ENCODE peak calls at places on chromosome 22, in ten cellular contexts. W is mammary epithelial cell; S is CD8-positive, alpha-beta T cell; A is psoas muscle; H is pancreas; F is Panc1; Q is adrenal gland; P is heart left ventricle; X is GM23338; R is body of pancreas. M is an unnamed sample. For H3K4me1, the result is how much of the 10 kb centered on the place peaks cover.

GRCh38 chr22:29734853-29735252 is 15.1 kb downstream of the CABP7 start:
- DNase-seq in F (no peak), A (no peak), Q (no peak), S (no peak), W (no peak), X (peak), H (no peak), P (no peak), R (no peak), M (no peak)

GRCh38 chr22:43288807-43289417 is 54.3 kb downstream of the SCUBE1 start:
- DNase-seq in A (no peak), S (no peak), P (no peak), Q (no peak), W (no peak), R (no peak), X (no peak), H (no peak), F (no peak), M (no peak)

GRCh38 chr22:50699754-50700386 is 27.2 kb downstream of the SHANK3 start:
- DNase-seq in Q (no peak), F (no peak), R (no peak), H (no peak), W (no peak), P (no peak), A (peak), X (peak), S (no peak), M (peak)

GRCh38 chr22:19974935-19975706 is 33.5 kb upstream of the TXNRD2 start:
- DNase-seq in H (no peak), S (no peak), P (no peak), R (no peak), F (no peak), A (no peak), W (no peak), X (peak), Q (no peak), M (no peak)

GRCh38 chr22:46798366-46799057 is 36.1 kb downstream of the TBC1D22A start:
- DNase-seq in F (peak), H (peak), A (peak), R (peak), P (peak), S (peak), X (peak), Q (peak), W (peak), M (peak)

GRCh38 chr22:31212783-31213626 is 907 bp downstream of the LIMK2 start:
- DNase-seq in H (no peak), W (no peak), P (no peak), X (peak), R (no peak), A (no peak), Q (no peak), S (no peak), F (no peak), M (no peak)

GRCh38 chr22:33111491-33111890 is 53.3 kb upstream of the SYN3 start:
- DNase-seq in H (no peak), Q (no peak), A (no peak), S (no peak), W (no peak), X (peak), R (no peak), P (no peak), F (no peak), M (no peak)

GRCh38 chr22:26573026-26573662 is 16.8 kb downstream of the TPST2 start:
- DNase-seq in F (no peak), W (no peak), H (no peak), A (peak), P (peak), Q (peak), R (no peak), S (no peak), X (no peak), M (peak)

GRCh38 chr22:20422965-20423635 is 14.5 kb downstream of the SCARF2 start:
- DNase-seq in A (peak), H (peak), R (peak), F (no peak), Q (peak), X (no peak), W (no peak), P (peak), S (no peak), M (peak)

GRCh38 chr22:43090130-43090789 is 1.1 kb upstream of the TTLL1 start:
- DNase-seq in F (peak), H (peak), S (no peak), Q (peak), X (no peak), R (peak), A (no peak), W (peak), P (peak), M (no peak)

GRCh38 chr22:23913306-23913660 is 19.1 kb downstream of the MIF start:
- DNase-seq in P (no peak), H (no peak), W (no peak), R (no peak), Q (no peak), S (no peak), X (no peak), A (no peak), F (no peak), M (no peak)

GRCh38 chr22:43228330-43228729 is 41.4 kb upstream of the TTLL12 start:
- DNase-seq in W (no peak), Q (peak), S (no peak), P (no peak), A (no peak), H (no peak), F (no peak), X (peak), R (no peak), M (no peak)

GRCh38 chr22:31575190-31575589 is 78.9 kb downstream of the SFI1 start:
- DNase-seq in R (no peak), A (no peak), W (no peak), H (no peak), X (no peak), S (no peak), Q (no peak), F (no peak), P (no peak), M (no peak)

GRCh38 chr22:46451741-46452140 is 85.7 kb downstream of the CELSR1 start:
- DNase-seq in W (no peak), S (no peak), H (no peak), A (no peak), R (no peak), F (no peak), P (no peak), Q (no peak), X (no peak), M (no peak)

GRCh38 chr22:45302047-45302446 is 7.7 kb upstream of the FAM118A start:
- DNase-seq in Q (no peak), X (no peak), S (no peak), H (no peak), A (no peak), W (peak), P (no peak), R (no peak), F (no peak), M (no peak)

GRCh38 chr22:29145321-29146072 is 60.2 kb upstream of the EMID1 start:
- DNase-seq in F (no peak), X (no peak), R (no peak), W (no peak), H (no peak), A (peak), S (no peak), P (no peak), Q (peak), M (no peak)

GRCh38 chr22:11066458-11067285 is 4461.3 kb upstream of the OR11H1 start:
- DNase-seq in P (no peak), Q (no peak), W (no peak), H (no peak), S (no peak), A (peak), X (no peak), F (no peak), R (no peak), M (peak)

GRCh38 chr22:35212020-35212419 is 45.3 kb upstream of the HMGXB4 start:
- DNase-seq in P (no peak), Q (no peak), R (peak), S (no peak), A (no peak), H (peak), W (peak), X (no peak), F (no peak), M (no peak)

GRCh38 chr22:38397189-38398097 is 57.6 kb downstream of the KCNJ4 start:
- DNase-seq in Q (peak), F (no peak), A (no peak), W (peak), P (peak), H (peak), S (no peak), X (peak), R (peak), M (no peak)

GRCh38 chr22:49838771-49839717 is 11.4 kb upstream of the BRD1 start:
- DNase-seq in W (peak), Q (no peak), S (peak), R (no peak), A (peak), P (no peak), H (no peak), X (peak), F (no peak), M (no peak)

GRCh38 chr22:19607198-19608113 is 83.2 kb upstream of the CLDN5 start:
- DNase-seq in S (no peak), W (peak), F (no peak), P (peak), A (peak), H (peak), Q (no peak), X (peak), R (peak), M (peak)

GRCh38 chr22:43884600-43885318 is 7.1 kb downstream of the PNPLA5 start:
- DNase-seq in A (peak), F (peak), S (no peak), R (peak), H (no peak), Q (peak), P (peak), X (peak), W (peak), M (peak)

GRCh38 chr22:30340911-30341685 is 14.4 kb upstream of the TBC1D10A start:
- DNase-seq in F (no peak), H (peak), W (no peak), P (peak), Q (peak), R (peak), X (no peak), S (no peak), A (peak), M (no peak)

GRCh38 chr22:50014053-50014501 is 1.5 kb upstream of the IL17REL start:
- DNase-seq in F (no peak), A (no peak), X (no peak), Q (no peak), W (no peak), R (no peak), S (no peak), H (no peak), P (no peak), M (no peak)

GRCh38 chr22:19841641-19842385 is 12.9 kb downstream of the GNB1L start:
- DNase-seq in A (no peak), P (no peak), Q (no peak), R (no peak), W (no peak), F (no peak), X (no peak), H (no peak), S (no peak), M (peak)

GRCh38 chr22:37930270-37930951 is 23.0 kb downstream of the C22orf23 start:
- DNase-seq in Q (peak), R (peak), S (no peak), X (peak), P (no peak), H (peak), A (no peak), W (no peak), F (no peak), M (no peak)

GRCh38 chr22:43270314-43270908 is 72.8 kb downstream of the SCUBE1 start:
- DNase-seq in R (no peak), F (no peak), Q (no peak), P (no peak), W (no peak), X (peak), A (no peak), H (no peak), S (no peak), M (no peak)

GRCh38 chr22:17910561-17911311 is 113.6 kb downstream of the MICAL3 start:
- DNase-seq in R (peak), P (peak), X (peak), Q (peak), W (peak), H (peak), S (no peak), A (peak), F (peak), M (no peak)

DNA sequence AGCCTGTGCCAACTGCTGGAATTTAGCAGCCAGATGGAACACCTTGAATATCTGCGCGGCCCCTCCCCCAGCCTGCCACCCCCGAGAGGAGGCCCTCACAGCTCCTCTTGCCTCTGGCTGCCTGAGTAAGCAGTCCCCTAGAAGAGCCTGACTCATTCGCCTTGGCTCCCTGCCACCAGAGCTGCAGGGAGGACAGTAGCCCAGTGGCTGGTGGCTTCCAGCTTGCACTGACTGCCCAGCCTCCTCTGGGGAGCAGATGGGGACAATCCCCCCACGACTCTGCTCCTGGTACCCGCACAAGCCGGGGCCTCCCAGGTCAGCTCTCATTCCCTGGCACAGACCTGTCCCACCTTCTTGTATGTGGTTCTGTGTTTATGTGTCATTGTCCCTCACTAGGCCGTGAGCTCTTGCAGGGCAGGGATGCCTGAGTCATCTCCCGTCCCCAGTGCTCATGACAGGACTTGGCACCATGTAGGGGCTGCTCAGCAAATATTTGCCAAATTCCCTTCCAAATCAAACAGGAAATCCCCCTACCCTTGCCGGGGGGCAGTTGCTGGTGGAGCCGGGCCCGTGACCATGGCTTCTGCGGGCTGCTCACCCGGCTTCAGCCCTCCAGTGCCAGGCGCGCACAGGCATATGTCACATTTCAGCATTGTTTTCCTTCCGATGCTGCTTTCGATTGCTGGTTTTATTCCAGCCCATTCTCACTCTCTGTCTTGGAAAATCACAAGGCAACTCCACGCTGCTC is 43.6 kb downstream of the CACNG2 start:
- DNase-seq in R (peak), H (peak), W (peak), S (no peak), Q (peak), F (peak), A (peak), X (no peak), P (peak), M (peak)
- H3K4me3 ChIP-seq in R (no peak), H (no peak), W (no peak), S (no peak), Q (no peak), F (peak), A (peak), X (no peak), P (no peak), M (no peak)

GRCh38 chr22:21992593-21993237 is 10.1 kb upstream of the TOP3B start:
- DNase-seq in F (no peak), X (no peak), W (no peak), H (no peak), A (no peak), P (no peak), S (no peak), Q (no peak), R (no peak), M (no peak)

GRCh38 chr22:21990449-21991308 is 8.1 kb upstream of the TOP3B start:
- DNase-seq in A (no peak), H (no peak), P (no peak), Q (no peak), W (no peak), F (no peak), S (no peak), X (peak), R (no peak), M (peak)

GRCh38 chr22:21989049-21989448 is 6.5 kb upstream of the TOP3B start:
- DNase-seq in A (no peak), S (no peak), F (no peak), P (no peak), X (no peak), H (no peak), R (no peak), Q (no peak), W (no peak), M (no peak)

GRCh38 chr22:21991309-21991596 is 8.7 kb upstream of the TOP3B start:
- DNase-seq in W (no peak), R (no peak), F (no peak), A (no peak), H (no peak), P (no peak), S (no peak), Q (no peak), X (no peak), M (no peak)

GRCh38 chr22:21991774-21992173 is 9.2 kb upstream of the TOP3B start:
- DNase-seq in W (no peak), A (no peak), P (no peak), X (no peak), F (no peak), R (no peak), H (no peak), Q (no peak), S (no peak), M (no peak)
- TF ChIP-seq CTCF in W (no peak), A (no peak), P (no peak), X (no peak), F (no peak), R (no peak), H (no peak), Q (no peak), S (no peak), M (no peak)

GRCh38 chr22:41664951-41665350 is 23.7 kb downstream of the SNU13 start:
- DNase-seq in S (no peak), R (no peak), X (no peak), Q (no peak), F (no peak), A (no peak), P (no peak), W (no peak), H (no peak), M (no peak)

GRCh38 chr22:41664490-41664889 is 24.2 kb downstream of the SNU13 start:
- DNase-seq in A (no peak), S (no peak), P (no peak), R (no peak), H (no peak), X (no peak), F (no peak), Q (no peak), W (no peak), M (no peak)

GRCh38 chr22:41672780-41673509 is 15.7 kb downstream of the SNU13 start:
- DNase-seq in W (no peak), R (no peak), A (no peak), X (peak), H (no peak), P (no peak), F (peak), Q (no peak), S (no peak), M (no peak)

GRCh38 chr22:41674941-41675340 is 13.7 kb downstream of the SNU13 start:
- DNase-seq in A (no peak), R (no peak), H (no peak), P (no peak), X (no peak), F (no peak), S (no peak), Q (no peak), W (no peak), M (no peak)

GRCh38 chr22:41668971-41669911 is 19.4 kb downstream of the SNU13 start:
- DNase-seq in Q (no peak), A (no peak), W (no peak), F (peak), R (no peak), X (no peak), P (no peak), S (no peak), H (no peak), M (no peak)
- H3K4me1 ChIP-seq in Q (under half), A (under half), W (under half), F (under half), R (under half), X (under half), P (under half), S (under half), H (under half), M (under half)

GRCh38 chr22:25553131-25553530 is 11.3 kb upstream of the GRK3 start:
- DNase-seq in Q (no peak), F (no peak), W (no peak), S (no peak), H (no peak), A (no peak), P (no peak), X (no peak), R (no peak), M (no peak)
- H3K4me3 ChIP-seq in Q (no peak), F (no peak), W (no peak), S (no peak), H (no peak), A (no peak), P (no peak), X (no peak), R (no peak), M (no peak)

GRCh38 chr22:48516571-48516970 is 1311.1 kb downstream of the BRD1 start:
- DNase-seq in S (no peak), W (no peak), P (no peak), H (no peak), Q (no peak), X (no peak), R (no peak), A (no peak), F (no peak), M (no peak)

GRCh38 chr22:48520207-48520606 is 1307.5 kb downstream of the BRD1 start:
- DNase-seq in X (no peak), S (no peak), F (no peak), H (no peak), R (no peak), Q (no peak), A (no peak), W (no peak), P (no peak), M (no peak)

GRCh38 chr22:48513929-48514328 is 1313.7 kb downstream of the BRD1 start:
- DNase-seq in H (no peak), W (no peak), Q (no peak), F (no peak), P (no peak), R (no peak), S (no peak), X (no peak), A (no peak), M (no peak)

GRCh38 chr22:48515571-48516200 is 1312.0 kb downstream of the BRD1 start:
- DNase-seq in S (no peak), H (no peak), F (no peak), Q (no peak), X (no peak), R (no peak), A (no peak), W (no peak), P (no peak), M (no peak)

DNA sequence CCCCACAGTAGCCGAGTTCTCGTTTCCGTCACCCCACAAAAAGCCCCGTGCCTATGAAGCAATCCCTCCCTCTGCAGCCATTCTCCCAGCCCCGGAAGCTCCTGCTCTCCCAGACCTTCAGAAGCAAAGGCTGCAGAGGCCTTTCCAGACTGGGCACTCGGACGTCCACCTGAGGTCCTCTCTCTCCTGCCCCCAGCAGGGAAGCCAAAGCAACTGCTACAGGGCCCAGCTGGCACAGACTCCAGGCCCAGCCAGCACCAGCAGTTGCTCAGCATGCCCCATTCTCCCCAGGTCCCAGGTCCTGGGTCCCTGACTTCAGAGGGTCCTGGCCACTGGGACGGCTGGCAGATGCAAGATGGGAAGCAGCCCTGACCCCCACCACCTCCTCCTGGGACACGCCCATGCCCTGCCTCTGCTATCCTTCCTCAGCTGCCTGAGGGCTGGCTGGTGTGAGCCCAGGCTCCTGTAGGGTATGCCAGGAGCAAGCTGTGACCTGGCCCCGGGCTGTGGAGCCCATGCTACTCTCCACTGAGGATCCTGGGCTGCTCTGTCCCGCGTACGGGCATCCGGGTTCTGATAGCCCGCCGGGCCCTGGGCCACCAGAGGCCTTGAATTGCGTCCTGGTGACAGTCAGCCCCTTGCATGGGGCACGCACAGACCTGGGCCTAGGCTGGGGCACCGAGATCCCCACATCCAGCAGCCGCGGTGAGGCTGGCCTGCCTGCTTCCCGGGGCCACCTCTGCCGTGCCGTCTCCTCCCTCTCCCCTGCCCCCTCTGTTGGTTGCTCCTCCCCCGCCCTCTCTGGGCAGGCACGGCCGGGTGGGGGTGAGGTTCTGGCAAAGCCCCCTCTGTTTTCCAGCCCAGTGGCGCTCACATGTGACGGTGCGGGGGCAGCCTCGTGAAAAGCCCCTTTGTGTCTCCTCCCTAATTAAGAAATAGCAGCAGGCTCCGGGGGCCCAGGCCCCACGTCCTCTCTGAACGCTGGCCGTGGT is 1310.3 kb downstream of the BRD1 start:
- DNase-seq in W (no peak), P (no peak), A (no peak), F (no peak), H (no peak), X (no peak), Q (no peak), R (peak), S (no peak), M (no peak)
- TF ChIP-seq CTCF in W (no peak), P (no peak), A (no peak), F (no peak), H (no peak), X (no peak), Q (no peak), R (no peak), S (no peak), M (peak)

M was measured in right lobe of liver.